ENCODE peak calls at places on chromosomes 5 and 9, in seven cellular contexts. K is GM12892, C is body of pancreas, U is stomach, N is transverse colon, F is uterus, W is ovary. D is an unnamed sample.

GRCh38 chr5:14806452-14806851 is 65.1 kb downstream of the ANKH start:
- DNase-seq in K (no peak), C (no peak), U (no peak), N (no peak), F (no peak), W (no peak), D (no peak)

GRCh38 chr9:134128727-134129679 is 6.9 kb upstream of the WDR5 start:
- DNase-seq in K (no peak), C (no peak), U (no peak), N (no peak), F (no peak), W (no peak), D (no peak)

GRCh38 chr5:140246378-140247122 is 56.4 kb downstream of the PFDN1 start:
- DNase-seq in K (no peak), C (no peak), U (no peak), N (no peak), F (peak; percentile 71), W (peak; percentile 66), D (peak; percentile 50)

GRCh38 chr5:19986036-19986619 is 1.9 kb downstream of the CDH18 start:
- DNase-seq in K (no peak), C (no peak), U (no peak), N (no peak), F (no peak), W (no peak), D (no peak)

GRCh38 chr5:57902035-57902434 is 419.4 kb upstream of the ACTBL2 start:
- DNase-seq in K (no peak), C (no peak), U (no peak), N (no peak), F (no peak), W (no peak), D (no peak)

GRCh38 chr9:137313326-137313920 is 11.4 kb upstream of the NRARP start:
- DNase-seq in K (no peak), C (no peak), U (no peak), N (no peak), F (no peak), W (no peak), D (peak; percentile 31)

GRCh38 chr5:32329395-32329834 is 16.7 kb upstream of the MTMR12 start:
- DNase-seq in K (peak; percentile 58), C (peak; percentile 76), U (peak; percentile 76), N (peak; percentile 75), F (no peak), W (no peak), D (peak; percentile 58)

GRCh38 chr5:151214614-151215545 is 9.0 kb downstream of the CCDC69 start:
- DNase-seq in K (peak; percentile 62), C (no peak), U (no peak), N (peak; percentile 50), F (no peak), W (no peak), D (no peak)

GRCh38 chr5:57825026-57825683 is 342.5 kb upstream of the ACTBL2 start:
- DNase-seq in K (no peak), C (no peak), U (no peak), N (no peak), F (no peak), W (no peak), D (no peak)

GRCh38 chr5:124655211-124655880 is 91.1 kb downstream of the ZNF608 start:
- DNase-seq in K (no peak), C (no peak), U (no peak), N (no peak), F (no peak), W (no peak), D (no peak)

GRCh38 chr5:124652892-124653441 is 93.5 kb downstream of the ZNF608 start:
- DNase-seq in K (no peak), C (no peak), U (no peak), N (no peak), F (no peak), W (no peak), D (no peak)

GRCh38 chr5:124654418-124654817 is 92.0 kb downstream of the ZNF608 start:
- DNase-seq in K (no peak), C (no peak), U (no peak), N (no peak), F (no peak), W (no peak), D (no peak)

GRCh38 chr5:124658867-124659557 is 87.4 kb downstream of the ZNF608 start:
- DNase-seq in K (no peak), C (no peak), U (no peak), N (no peak), F (no peak), W (no peak), D (no peak)

GRCh38 chr5:124655943-124656459 is 90.4 kb downstream of the ZNF608 start:
- DNase-seq in K (no peak), C (peak; percentile 51), U (peak; percentile 70), N (peak; percentile 80), F (no peak), W (no peak), D (peak; percentile 19)
- TF ChIP-seq POLR2A in K (no peak), C (peak; percentile 43), U (no peak), N (peak; percentile 26), F (no peak), W (no peak), D (no peak)

DNA sequence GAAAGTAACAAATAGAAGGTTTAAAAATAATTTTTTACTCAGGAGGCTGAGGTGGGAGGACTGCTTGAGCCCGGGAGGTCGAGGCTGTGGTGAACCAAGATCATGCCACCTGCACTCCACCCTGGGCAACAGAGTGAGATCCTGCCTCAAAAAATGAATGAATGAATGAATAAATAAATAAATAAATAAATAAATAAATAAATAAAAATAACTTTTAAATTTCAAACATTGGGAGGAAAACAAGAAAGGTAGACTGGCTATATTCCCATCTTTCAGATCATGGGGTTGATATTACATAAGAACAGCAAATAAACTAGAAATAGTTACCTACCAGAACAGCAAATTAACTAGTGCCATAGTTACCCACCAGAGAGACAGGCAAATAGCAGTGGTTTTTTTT is 75.7 kb downstream of the LHX2 start:
- DNase-seq in K (no peak), C (no peak), U (no peak), N (no peak), F (no peak), W (no peak), D (no peak)
- TF ChIP-seq POLR2A in K (no peak), C (no peak), U (no peak), N (no peak), F (no peak), W (no peak), D (no peak)

DNA sequence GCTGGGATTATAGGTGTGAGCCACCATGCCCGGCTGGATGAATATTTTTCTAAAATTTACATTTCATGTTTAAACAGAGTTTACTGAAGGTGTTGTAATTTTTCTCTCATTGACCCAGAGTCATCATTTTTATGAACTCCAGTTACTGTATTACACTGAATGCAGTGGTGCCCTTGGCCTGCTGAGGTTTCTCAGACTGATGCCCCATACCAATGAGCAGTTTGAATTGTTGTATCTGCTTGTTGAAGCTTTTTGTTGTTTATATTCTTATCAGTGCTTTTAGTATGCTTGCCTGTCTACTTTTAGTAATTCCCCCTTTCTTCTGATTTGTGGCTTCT is 29.9 kb downstream of the NFX1 start:
- DNase-seq in K (no peak), C (no peak), U (no peak), N (no peak), F (no peak), W (no peak), D (no peak)
- TF ChIP-seq POLR2A in K (no peak), C (no peak), U (no peak), N (no peak), F (no peak), W (no peak), D (no peak)

DNA sequence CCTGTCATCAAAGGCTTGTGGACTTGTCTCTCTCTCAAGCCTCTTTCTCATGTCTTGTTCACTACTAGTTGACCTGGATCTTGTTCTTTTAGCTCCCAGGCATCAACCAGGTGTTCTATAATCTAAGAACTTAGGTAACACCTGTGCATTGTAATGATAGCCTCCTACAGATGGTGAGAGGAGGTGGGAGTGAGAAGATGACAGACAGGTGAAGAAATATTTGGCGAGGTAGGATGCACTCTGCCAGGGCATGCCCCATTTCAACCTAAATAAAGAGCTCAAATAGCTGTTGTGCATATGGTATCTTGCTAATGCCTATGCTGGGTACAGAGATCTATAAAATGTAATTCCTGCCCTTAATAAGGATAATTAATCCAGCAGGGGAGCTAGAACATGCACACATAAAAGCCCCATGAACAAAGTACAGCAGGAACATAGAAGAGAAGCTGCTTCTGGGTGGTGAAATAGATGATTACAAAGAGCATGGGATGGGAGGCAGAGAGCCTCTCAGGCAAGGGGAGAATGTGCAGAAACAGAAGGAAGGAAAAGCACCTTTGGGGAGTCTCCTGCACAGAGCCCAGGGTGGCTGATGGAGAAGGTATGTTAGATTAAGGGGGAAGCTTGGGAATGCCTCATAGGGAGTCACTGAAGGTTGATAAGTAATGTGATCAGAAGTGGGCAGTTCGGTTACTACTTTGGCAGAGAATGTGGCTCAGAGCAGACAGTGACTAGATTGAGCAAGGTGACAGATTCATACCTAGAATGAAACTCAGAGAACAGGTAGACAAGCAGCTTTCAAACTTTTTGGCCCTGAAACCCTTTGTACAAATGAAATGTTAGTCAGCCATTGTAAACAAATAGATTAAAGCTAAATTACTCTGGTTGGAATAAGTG is 28.1 kb upstream of the PLIN2 start:
- DNase-seq in K (no peak), C (no peak), U (no peak), N (no peak), F (no peak), W (no peak), D (no peak)
- TF ChIP-seq POLR2A in K (no peak), C (no peak), U (no peak), N (no peak), F (no peak), W (no peak), D (no peak)

GRCh38 chr5:119453045-119453383 is 717 bp downstream of the HSD17B4 start:
- DNase-seq in K (peak; percentile 13), C (peak; percentile 22), U (peak; percentile 56), N (peak; percentile 36), F (peak; percentile 20), W (no peak), D (no peak)

GRCh38 chr5:119452060-119452372 is 281 bp upstream of the HSD17B4 start:
- DNase-seq in K (no peak), C (no peak), U (no peak), N (no peak), F (no peak), W (no peak), D (no peak)

GRCh38 chr5:119452373-119453044 is at the start of gene HSD17B4:
- DNase-seq in K (peak; percentile 68), C (peak; percentile 91), U (peak; percentile 92), N (peak; percentile 94), F (peak; percentile 81), W (peak; percentile 89), D (peak; percentile 73)

GRCh38 chr5:119451561-119451960 is 736 bp upstream of the HSD17B4 start:
- DNase-seq in K (no peak), C (no peak), U (no peak), N (no peak), F (no peak), W (no peak), D (no peak)

DNA sequence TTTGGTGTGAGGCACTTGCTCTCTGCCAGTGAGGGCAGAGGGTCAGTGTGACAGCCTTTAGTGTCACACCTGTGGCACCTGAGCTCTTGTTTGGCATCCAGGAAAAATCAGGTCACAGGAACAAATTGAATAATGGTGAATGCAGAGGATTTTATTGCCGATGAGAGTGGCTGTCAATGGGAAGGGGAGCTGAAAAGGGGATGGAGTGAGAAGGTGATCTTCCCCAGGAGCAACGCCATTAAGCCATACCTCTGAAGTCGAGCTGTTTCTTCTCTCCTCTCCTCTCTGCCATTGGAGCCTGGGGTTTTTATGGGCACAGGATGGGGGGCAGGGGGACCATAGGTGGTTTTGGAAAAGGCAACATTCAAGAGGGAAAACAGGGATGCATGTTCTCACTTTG is 2.4 kb upstream of the HSD17B4 start:
- DNase-seq in K (no peak), C (no peak), U (no peak), N (no peak), F (no peak), W (no peak), D (no peak)
- TF ChIP-seq POLR2A in K (no peak), C (no peak), U (no peak), N (no peak), F (no peak), W (no peak), D (no peak)

D was measured in H54.